ENCODE peak calls at places on chromosome 13, in four cellular contexts. U is transverse colon, H is heart right ventricle, B is pancreas. W is an unnamed sample.

GRCh38 chr13:99617474-99618255 is 116.4 kb downstream of the TM9SF2 start:
- DNase-seq in U (peak; percentile 21), H (peak; percentile 23), B (no peak), W (no peak)

GRCh38 chr13:77853701-77854100 is 64.9 kb downstream of the EDNRB start:
- DNase-seq in U (no peak), H (no peak), B (no peak), W (no peak)

GRCh38 chr13:42354246-42355117 is 82.5 kb downstream of the AKAP11 start:
- DNase-seq in U (no peak), H (no peak), B (no peak), W (no peak)

GRCh38 chr13:110312669-110313031 is 5.6 kb downstream of the COL4A2 start:
- DNase-seq in U (no peak), H (no peak), B (no peak), W (peak; percentile 17)

GRCh38 chr13:31476753-31477152 is 262.6 kb upstream of the RXFP2 start:
- DNase-seq in U (no peak), H (no peak), B (no peak), W (no peak)

GRCh38 chr13:74246398-74246975 is 112.3 kb upstream of the KLF12 start:
- DNase-seq in U (no peak), H (no peak), B (no peak), W (no peak)

GRCh38 chr13:60328073-60328472 is 68.9 kb upstream of the TDRD3 start:
- DNase-seq in U (no peak), H (no peak), B (no peak), W (no peak)

GRCh38 chr13:64471916-64472315 is 2758.2 kb downstream of the PCDH9 start:
- DNase-seq in U (no peak), H (no peak), B (no peak), W (no peak)

GRCh38 chr13:38072696-38073095 is 203.1 kb upstream of the TRPC4 start:
- DNase-seq in U (no peak), H (no peak), B (no peak), W (no peak)

GRCh38 chr13:100124265-100124664 is 35.4 kb downstream of the PCCA start:
- DNase-seq in U (no peak), H (no peak), B (no peak), W (no peak)

GRCh38 chr13:73544175-73544574 is 485.4 kb downstream of the KLF5 start:
- DNase-seq in U (no peak), H (no peak), B (no peak), W (no peak)

GRCh38 chr13:27125357-27126282 is 46.0 kb downstream of the USP12 start:
- DNase-seq in U (no peak), H (no peak), B (no peak), W (no peak)

GRCh38 chr13:49904729-49905456 is 31.2 kb downstream of the SPRYD7 start:
- DNase-seq in U (no peak), H (no peak), B (no peak), W (no peak)

GRCh38 chr13:47835470-47836228 is 165.4 kb downstream of the SUCLA2 start:
- DNase-seq in U (no peak), H (no peak), B (no peak), W (no peak)

GRCh38 chr13:26713341-26713740 is 47.2 kb downstream of the GPR12 start:
- DNase-seq in U (no peak), H (no peak), B (no peak), W (no peak)

GRCh38 chr13:20585371-20585770 is 18.4 kb downstream of the IFT88 start:
- DNase-seq in U (no peak), H (no peak), B (no peak), W (no peak)
- TF ChIP-seq CTCF in U (no peak), H (no peak), B (no peak), W (no peak)

GRCh38 chr13:112105244-112105681 is 38.3 kb downstream of the SOX1 start:
- DNase-seq in U (no peak), H (no peak), B (no peak), W (no peak)
- H3K27ac ChIP-seq in U (no peak overlapping the region), H (no peak overlapping the region), B (no peak overlapping the region), W (no peak overlapping the region)

GRCh38 chr13:46010148-46010547 is 42.4 kb downstream of the ZC3H13 start:
- DNase-seq in U (no peak), H (no peak), B (no peak), W (no peak)
- TF ChIP-seq CTCF in U (no peak), H (no peak), B (no peak), W (no peak)

GRCh38 chr13:51588406-51588949 is 4.2 kb downstream of the WDFY2 start:
- DNase-seq in U (no peak), H (no peak), B (no peak), W (no peak)

GRCh38 chr13:51590231-51590630 is 6.0 kb downstream of the WDFY2 start:
- DNase-seq in U (no peak), H (no peak), B (no peak), W (no peak)

GRCh38 chr13:51589793-51590192 is 5.5 kb downstream of the WDFY2 start:
- DNase-seq in U (no peak), H (no peak), B (no peak), W (no peak)

GRCh38 chr13:51594432-51594831 is 10.2 kb downstream of the WDFY2 start:
- DNase-seq in U (no peak), H (no peak), B (no peak), W (no peak)

GRCh38 chr13:51590966-51591627 is 6.8 kb downstream of the WDFY2 start:
- DNase-seq in U (no peak), H (no peak), B (peak; percentile 48), W (no peak)
- H3K27ac ChIP-seq in U (peak overlapping the region; percentile 13), H (peak overlapping the region; percentile 67), B (no peak overlapping the region), W (peak overlapping the region; percentile 56)

DNA sequence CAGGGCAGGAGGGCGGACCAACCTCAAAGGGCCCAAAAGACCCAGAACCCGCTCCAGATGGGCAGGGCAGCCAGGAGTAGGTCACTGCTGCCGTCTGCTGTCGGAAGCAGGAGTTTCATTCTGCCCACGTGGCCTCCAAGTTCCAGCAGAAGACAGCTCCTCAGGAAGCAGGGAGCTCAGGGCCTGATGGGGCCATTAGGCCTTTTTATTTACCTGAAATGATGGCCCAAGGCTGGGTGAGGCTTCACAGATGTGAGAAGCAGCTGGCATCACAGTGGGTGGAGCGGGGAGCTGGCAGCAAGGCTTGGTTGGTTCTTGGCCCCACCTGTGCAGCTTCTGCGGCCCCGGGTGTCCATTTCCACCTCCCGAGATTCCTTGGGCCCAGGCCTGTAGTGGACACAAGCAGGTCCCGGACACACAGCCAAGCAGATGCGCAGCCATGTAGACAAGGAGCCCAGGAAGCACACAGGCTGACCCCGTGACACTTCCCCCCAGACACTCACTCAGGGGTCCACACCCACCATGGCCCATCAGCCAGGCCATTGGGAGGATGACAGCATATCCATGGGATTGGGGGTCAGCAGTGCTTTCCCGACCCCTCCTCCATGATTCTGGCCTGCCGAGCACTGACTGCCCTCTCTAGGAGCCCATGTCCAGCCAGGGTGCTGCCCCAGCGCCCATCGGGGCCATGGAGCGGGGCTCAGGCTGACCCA is 26.4 kb downstream of the C13orf46 start:
- DNase-seq in U (peak; percentile 65), H (no peak), B (peak; percentile 66), W (no peak)
- TF ChIP-seq CTCF in U (peak; percentile 70), H (peak; percentile 75), B (peak; percentile 26), W (peak; percentile 82)

DNA sequence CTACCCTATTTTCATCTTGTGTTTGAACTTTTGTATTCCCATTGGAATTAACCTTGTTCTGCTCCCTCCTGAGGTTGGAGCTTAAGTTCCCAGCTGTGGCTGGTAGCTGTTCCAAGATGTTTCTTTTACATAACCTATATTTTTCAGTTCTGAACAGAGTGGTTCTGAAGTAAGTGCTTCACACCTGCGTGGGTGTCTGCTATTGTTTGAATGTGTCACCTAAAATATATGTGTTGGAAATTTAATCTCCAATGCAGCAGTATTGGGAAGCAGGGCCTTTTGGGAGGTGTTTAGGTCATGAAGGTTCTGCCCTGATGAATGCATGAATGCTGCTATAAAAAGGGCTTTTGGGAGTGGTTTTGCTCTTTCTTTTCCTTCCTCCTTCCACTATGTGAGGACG is 123.8 kb downstream of the LACC1 start:
- DNase-seq in U (no peak), H (no peak), B (no peak), W (no peak)
- H3K27ac ChIP-seq in U (no peak overlapping the region), H (no peak overlapping the region), B (no peak overlapping the region), W (no peak overlapping the region)

DNA sequence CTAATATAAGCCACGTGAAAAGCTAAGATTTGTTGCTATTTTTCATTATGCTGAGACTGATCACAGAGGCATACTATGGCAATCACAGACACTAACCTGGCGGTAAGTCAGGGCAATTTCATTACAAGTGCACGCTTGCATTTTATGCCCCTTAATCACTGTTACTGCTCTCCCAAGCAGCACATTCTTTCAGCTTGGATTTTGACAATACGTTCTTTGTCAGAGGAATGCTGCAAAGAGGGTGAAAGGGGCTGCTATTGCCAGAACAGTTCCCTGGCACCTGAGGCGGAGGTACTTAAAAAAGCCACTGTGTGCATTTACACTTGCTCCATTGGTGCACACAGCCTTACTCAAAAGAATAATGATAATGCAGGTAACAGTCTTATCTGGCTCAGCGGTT is 346.6 kb downstream of the RFC3 start:
- DNase-seq in U (no peak), H (no peak), B (peak; percentile 42), W (no peak)
- TF ChIP-seq CTCF in U (no peak), H (no peak), B (no peak), W (no peak)

GRCh38 chr13:95185851-95186250 is 115.4 kb downstream of the ABCC4 start:
- DNase-seq in U (no peak), H (no peak), B (no peak), W (no peak)
- H3K27ac ChIP-seq in U (no peak overlapping the region), H (no peak overlapping the region), B (no peak overlapping the region), W (no peak overlapping the region)

DNA sequence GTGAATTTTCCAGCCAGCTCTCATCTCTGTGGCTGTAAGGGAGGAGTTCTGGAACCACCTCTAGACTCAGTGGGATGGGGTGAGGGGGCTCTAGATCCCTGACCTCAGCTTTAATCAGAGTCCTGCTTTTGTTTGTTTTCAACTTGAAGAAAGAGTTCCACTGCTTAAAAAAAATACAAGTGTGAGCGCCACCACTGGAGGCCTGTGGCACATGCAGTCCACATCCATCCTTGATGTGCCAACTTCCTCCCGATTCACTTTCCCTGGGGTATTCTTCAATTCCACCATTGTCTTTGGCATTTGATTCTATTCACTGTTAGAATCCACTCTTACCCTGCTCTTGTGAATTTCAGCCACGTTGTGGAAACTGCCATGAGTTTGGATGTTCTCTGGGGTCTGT is 62.4 kb upstream of the GJB6 start:
- DNase-seq in U (no peak), H (no peak), B (no peak), W (no peak)
- TF ChIP-seq CTCF in U (no peak), H (no peak), B (no peak), W (no peak)

GRCh38 chr13:112699318-112699918 is 9.6 kb downstream of the ATP11A start:
- DNase-seq in U (no peak), H (no peak), B (peak; percentile 3), W (no peak)
- H3K27ac ChIP-seq in U (no peak overlapping the region), H (no peak overlapping the region), B (no peak overlapping the region), W (no peak overlapping the region)

W was measured in breast epithelium.